ENCODE peak calls at places on chromosomes 3 and 15, in ten cellular contexts. E is neural progenitor cell, F is AG09309, I is fibroblast of mammary gland, J is heart left ventricle, X is stomach, W is psoas muscle, Q is breast epithelium, O is endothelial cell, G is A673. S is an unnamed sample.
A peak's percentile ranks its signal among the peaks of the same experiment; 100 is the strongest.

GRCh38 chr3:129305592-129306091 is 27.0 kb downstream of the HMCES start:
- DNase-seq in E (peak; percentile 98), F (peak; percentile 57), I (peak; percentile 92), J (peak; percentile 87), X (peak; percentile 85), W (peak; percentile 81), Q (peak; percentile 69), O (peak; percentile 54), G (peak; percentile 92), S (no peak)

GRCh38 chr3:176814252-176814651 is 383.0 kb downstream of the TBL1XR1 start:
- DNase-seq in E (peak; percentile 91), F (no peak), I (peak; percentile 35), J (peak; percentile 65), X (peak; percentile 41), W (peak; percentile 27), Q (no peak), O (peak; percentile 83), G (peak; percentile 77), S (peak; percentile 18)

GRCh38 chr3:152574461-152575079 is 260.4 kb upstream of the P2RY1 start:
- DNase-seq in E (peak; percentile 50), F (peak; percentile 18), I (peak; percentile 75), J (peak; percentile 49), X (no peak), W (peak; percentile 49), Q (no peak), O (peak; percentile 49), G (peak; percentile 76), S (no peak)

GRCh38 chr15:45205192-45205591 is 17.4 kb upstream of the SHF start:
- DNase-seq in E (peak; percentile 86), F (peak; percentile 41), I (peak; percentile 77), J (peak; percentile 60), X (peak; percentile 79), W (no peak), Q (peak; percentile 62), O (peak; percentile 76), G (peak; percentile 85), S (peak; percentile 21)

GRCh38 chr15:56598991-56599390 is 134.1 kb upstream of the MNS1 start:
- DNase-seq in E (no peak), F (peak; percentile 21), I (peak; percentile 76), J (no peak), X (no peak), W (no peak), Q (no peak), O (no peak), G (no peak), S (no peak)

GRCh38 chr3:105369501-105370371 is 3.0 kb downstream of the ALCAM start:
- DNase-seq in E (peak; percentile 77), F (no peak), I (peak; percentile 80), J (peak; percentile 61), X (peak; percentile 79), W (peak; percentile 69), Q (peak; percentile 66), O (peak; percentile 57), G (peak; percentile 79), S (no peak)

GRCh38 chr3:161559177-161559998 is 62.8 kb downstream of the OTOL1 start:
- DNase-seq in E (peak; percentile 70), F (no peak), I (peak; percentile 77), J (no peak), X (no peak), W (no peak), Q (no peak), O (peak; percentile 28), G (peak; percentile 75), S (no peak)

GRCh38 chr3:178087376-178087775 is 448.9 kb upstream of the KCNMB2 start:
- DNase-seq in E (no peak), F (no peak), I (no peak), J (no peak), X (no peak), W (no peak), Q (no peak), O (no peak), G (no peak), S (no peak)

GRCh38 chr3:160225181-160226025 is at the start of gene C3orf80:
- DNase-seq in E (peak; percentile 85), F (no peak), I (peak; percentile 33), J (peak; percentile 39), X (peak; percentile 77), W (peak; percentile 43), Q (no peak), O (peak; percentile 56), G (peak; percentile 73), S (no peak)

GRCh38 chr15:44482088-44482487 is 54.7 kb downstream of the CTDSPL2 start:
- DNase-seq in E (no peak), F (no peak), I (no peak), J (no peak), X (no peak), W (no peak), Q (no peak), O (no peak), G (no peak), S (no peak)

DNA sequence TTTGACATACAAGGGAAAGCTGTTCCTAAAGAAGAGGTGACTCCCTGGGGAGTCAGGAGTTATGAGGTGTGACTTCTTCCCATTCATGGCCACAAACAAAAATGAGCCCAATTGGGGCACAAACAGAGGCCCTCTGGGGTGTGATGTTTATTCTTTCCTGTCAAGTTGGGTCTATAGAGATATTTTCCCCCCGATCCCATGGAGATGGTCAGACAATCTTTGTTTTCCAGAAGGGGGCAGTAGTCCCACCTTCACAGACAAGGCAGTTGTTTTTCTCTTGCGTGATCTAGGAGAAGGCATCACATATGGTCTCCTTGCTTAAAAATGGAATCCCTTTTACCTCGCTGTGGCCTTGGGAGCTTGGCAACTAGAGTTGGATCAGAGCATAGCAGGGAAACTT is 110.3 kb downstream of the MFSD1 start:
- DNase-seq in E (no peak), F (no peak), I (peak; percentile 12), J (no peak), X (no peak), W (no peak), Q (no peak), O (no peak), G (peak; percentile 15), S (no peak)
- TF ChIP-seq CTCF in E (peak; percentile 45), F (no peak), I (peak; percentile 15), J (no peak), X (no peak), W (no peak), Q (no peak), O (peak; percentile 49), G (peak; percentile 42), S (no peak)

GRCh38 chr3:155420869-155421486 is 127.5 kb upstream of the STRIT1 start:
- DNase-seq in E (peak; percentile 42), F (no peak), I (no peak), J (no peak), X (no peak), W (no peak), Q (no peak), O (peak; percentile 20), G (peak; percentile 14), S (no peak)
- TF ChIP-seq CTCF in E (peak; percentile 56), F (no peak), I (no peak), J (no peak), X (no peak), W (no peak), Q (no peak), O (no peak), G (peak; percentile 26), S (no peak)

DNA sequence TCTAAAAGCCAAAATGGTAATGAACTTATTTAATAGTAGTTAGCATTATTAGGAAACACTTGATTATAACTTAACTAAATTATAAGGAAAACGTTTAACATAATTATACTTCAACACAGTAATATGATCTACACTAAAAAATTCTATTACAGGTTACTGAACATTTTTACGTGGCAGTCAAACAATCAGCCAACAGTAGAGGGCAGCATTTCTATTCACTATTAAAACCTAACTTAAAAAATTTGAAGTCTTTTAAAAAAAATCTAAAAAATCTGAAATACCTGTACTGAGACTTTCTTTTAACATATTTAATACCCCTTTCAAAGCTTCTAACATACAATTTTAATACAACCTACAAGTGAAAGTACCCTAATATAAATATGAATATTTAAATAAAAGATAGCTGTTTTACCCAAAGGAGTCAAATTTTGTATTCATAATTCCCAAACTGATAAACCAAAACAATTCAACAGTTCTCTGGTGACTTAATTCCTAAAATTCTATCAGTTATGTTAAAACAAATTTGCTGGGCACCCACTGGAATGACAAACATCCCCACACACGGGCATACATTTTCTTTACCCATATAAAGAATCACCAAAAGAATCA is 41.5 kb downstream of the DLG1 start:
- DNase-seq in E (peak; percentile 52), F (peak; percentile 18), I (peak; percentile 69), J (no peak), X (no peak), W (no peak), Q (no peak), O (peak; percentile 24), G (peak; percentile 60), S (peak; percentile 24)
- TF ChIP-seq CTCF in E (peak; percentile 83), F (peak; percentile 54), I (peak; percentile 70), J (peak; percentile 67), X (no peak), W (peak; percentile 74), Q (no peak), O (peak; percentile 87), G (peak; percentile 81), S (peak; percentile 68)

GRCh38 chr15:92898988-92899909 is 875 bp upstream of the CHD2 start:
- DNase-seq in E (peak; percentile 47), F (no peak), I (peak; percentile 47), J (no peak), X (no peak), W (no peak), Q (no peak), O (no peak), G (no peak), S (no peak)

GRCh38 chr15:92900712-92901052 is 558 bp downstream of the CHD2 start:
- DNase-seq in E (no peak), F (no peak), I (no peak), J (no peak), X (no peak), W (no peak), Q (no peak), O (no peak), G (no peak), S (no peak)

GRCh38 chr15:92901053-92901761 is 1.1 kb downstream of the CHD2 start:
- DNase-seq in E (no peak), F (no peak), I (no peak), J (no peak), X (no peak), W (no peak), Q (no peak), O (no peak), G (no peak), S (no peak)

GRCh38 chr15:92902020-92902419 is 1.9 kb downstream of the CHD2 start:
- DNase-seq in E (no peak), F (no peak), I (no peak), J (no peak), X (no peak), W (no peak), Q (no peak), O (no peak), G (no peak), S (no peak)

DNA sequence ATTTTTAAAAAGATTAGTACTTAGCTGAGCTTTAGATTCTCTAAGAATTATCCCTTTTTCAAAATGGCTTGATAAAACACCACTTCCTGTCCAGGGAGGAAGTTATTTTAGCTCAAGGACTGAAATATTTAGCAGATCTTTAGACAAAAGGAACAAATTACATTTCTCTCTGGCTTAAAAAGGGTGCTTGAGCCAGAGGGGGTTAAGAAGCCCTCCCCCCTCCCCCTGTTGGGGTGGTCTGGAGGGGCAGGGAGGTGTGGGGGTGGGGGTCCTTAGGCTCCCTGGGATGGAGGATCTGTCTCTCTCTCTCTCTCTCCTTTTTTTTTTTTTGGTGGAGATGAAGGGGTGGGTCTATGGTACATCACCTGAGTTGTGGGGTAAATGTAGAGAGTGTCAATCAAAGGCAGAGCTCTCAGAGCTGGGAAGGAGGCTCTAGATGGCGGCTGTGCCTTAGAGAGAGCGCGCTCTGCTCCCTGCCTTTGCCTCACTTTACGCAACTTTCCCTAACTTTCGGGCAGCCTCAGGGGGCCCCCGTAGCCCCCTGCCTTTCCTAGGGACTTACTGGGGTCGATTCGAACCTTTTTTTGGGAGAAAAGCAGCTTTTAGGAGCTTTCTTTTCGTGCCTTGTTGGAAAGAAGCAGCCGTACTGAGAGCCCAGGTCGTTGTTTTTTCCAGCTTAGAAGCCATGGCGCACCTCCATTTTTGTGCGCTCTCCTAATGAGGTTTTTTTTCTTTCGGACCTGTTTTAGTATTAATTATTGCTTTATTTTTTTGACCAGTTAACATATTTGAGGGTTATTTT is at the start of gene CHD2:
- DNase-seq in E (peak; percentile 91), F (peak; percentile 48), I (peak; percentile 90), J (no peak), X (peak; percentile 86), W (peak; percentile 50), Q (peak; percentile 71), O (peak; percentile 60), G (peak; percentile 91), S (peak; percentile 41)
- TF ChIP-seq CTCF in E (no peak), F (no peak), I (no peak), J (no peak), X (no peak), W (no peak), Q (no peak), O (no peak), G (no peak), S (no peak)